ENCODE peak calls at places on chromosomes 2 and 18, in eight cellular contexts. One of them, this sample, is unnamed.

GRCh38 chr2:65554765-65555561 is 122.6 kb upstream of the SPRED2 start:
- DNase-seq in neural progenitor cell: no peak
- DNase-seq in prostate gland: no peak
- DNase-seq in neuronal stem cell: no peak
- DNase-seq in left lung: no peak
- DNase-seq in right cardiac atrium: no peak
- DNase-seq in MM.1S: no peak
- DNase-seq in aorta: no peak
- DNase-seq in this sample: no peak

GRCh38 chr2:141341444-141341843 is 789.4 kb downstream of the LRP1B start:
- DNase-seq in neural progenitor cell: no peak
- DNase-seq in prostate gland: no peak
- DNase-seq in neuronal stem cell: no peak
- DNase-seq in left lung: no peak
- DNase-seq in right cardiac atrium: no peak
- DNase-seq in MM.1S: no peak
- DNase-seq in aorta: no peak
- DNase-seq in this sample: no peak

GRCh38 chr2:240149943-240150784 is 9.7 kb upstream of the OTOS start:
- DNase-seq in neural progenitor cell: peak; percentile 78
- DNase-seq in prostate gland: no peak
- DNase-seq in neuronal stem cell: peak; percentile 46
- DNase-seq in left lung: peak; percentile 71
- DNase-seq in right cardiac atrium: no peak
- DNase-seq in MM.1S: no peak
- DNase-seq in aorta: peak; percentile 32
- DNase-seq in this sample: no peak

GRCh38 chr2:16617282-16618266 is 48.1 kb downstream of the CYRIA start:
- DNase-seq in neural progenitor cell: peak; percentile 65
- DNase-seq in prostate gland: peak; percentile 87
- DNase-seq in neuronal stem cell: peak; percentile 21
- DNase-seq in left lung: no peak
- DNase-seq in right cardiac atrium: no peak
- DNase-seq in MM.1S: no peak
- DNase-seq in aorta: no peak
- DNase-seq in this sample: no peak

GRCh38 chr2:170966648-170967396 is 37.8 kb downstream of the GORASP2 start:
- DNase-seq in neural progenitor cell: peak; percentile 28
- DNase-seq in prostate gland: no peak
- DNase-seq in neuronal stem cell: no peak
- DNase-seq in left lung: no peak
- DNase-seq in right cardiac atrium: no peak
- DNase-seq in MM.1S: no peak
- DNase-seq in aorta: no peak
- DNase-seq in this sample: no peak

GRCh38 chr18:42586603-42587002 is 528.9 kb downstream of the RIT2 start:
- DNase-seq in neural progenitor cell: no peak
- DNase-seq in prostate gland: no peak
- DNase-seq in neuronal stem cell: no peak
- DNase-seq in left lung: no peak
- DNase-seq in right cardiac atrium: no peak
- DNase-seq in MM.1S: no peak
- DNase-seq in aorta: no peak
- DNase-seq in this sample: no peak

GRCh38 chr2:38122344-38122743 is 46.4 kb upstream of the CYP1B1 start:
- DNase-seq in neural progenitor cell: no peak
- DNase-seq in prostate gland: no peak
- DNase-seq in neuronal stem cell: no peak
- DNase-seq in left lung: no peak
- DNase-seq in right cardiac atrium: peak; percentile 83
- DNase-seq in MM.1S: no peak
- DNase-seq in aorta: peak; percentile 58
- DNase-seq in this sample: no peak

GRCh38 chr2:165114345-165114943 is 89.4 kb downstream of the SCN3A start:
- DNase-seq in neural progenitor cell: no peak
- DNase-seq in prostate gland: no peak
- DNase-seq in neuronal stem cell: no peak
- DNase-seq in left lung: no peak
- DNase-seq in right cardiac atrium: no peak
- DNase-seq in MM.1S: no peak
- DNase-seq in aorta: no peak
- DNase-seq in this sample: no peak

GRCh38 chr18:41461058-41461560 is 493.9 kb upstream of the PIK3C3 start:
- DNase-seq in neural progenitor cell: no peak
- DNase-seq in prostate gland: no peak
- DNase-seq in neuronal stem cell: no peak
- DNase-seq in left lung: no peak
- DNase-seq in right cardiac atrium: no peak
- DNase-seq in MM.1S: no peak
- DNase-seq in aorta: no peak
- DNase-seq in this sample: no peak

GRCh38 chr2:19362094-19362649 is 3.7 kb upstream of the OSR1 start:
- DNase-seq in neural progenitor cell: no peak
- DNase-seq in prostate gland: no peak
- DNase-seq in neuronal stem cell: no peak
- DNase-seq in left lung: no peak
- DNase-seq in right cardiac atrium: peak; percentile 22
- DNase-seq in MM.1S: peak; percentile 21
- DNase-seq in aorta: no peak
- DNase-seq in this sample: no peak

GRCh38 chr2:134232868-134233732 is 20.8 kb upstream of the MGAT5 start:
- DNase-seq in neural progenitor cell: no peak
- DNase-seq in prostate gland: no peak
- DNase-seq in neuronal stem cell: no peak
- DNase-seq in left lung: no peak
- DNase-seq in right cardiac atrium: no peak
- DNase-seq in MM.1S: peak; percentile 89
- DNase-seq in aorta: no peak
- DNase-seq in this sample: no peak
- H3K4me1 ChIP-seq in neural progenitor cell: no peaks in the 10 kb centered on the region
- H3K4me1 ChIP-seq in prostate gland: no peaks in the 10 kb centered on the region
- H3K4me1 ChIP-seq in neuronal stem cell: no peaks in the 10 kb centered on the region
- H3K4me1 ChIP-seq in left lung: peaks cover 31% of the 10 kb centered on the region
- H3K4me1 ChIP-seq in right cardiac atrium: peaks cover 18% of the 10 kb centered on the region
- H3K4me1 ChIP-seq in MM.1S: peaks cover 75% of the 10 kb centered on the region
- H3K4me1 ChIP-seq in aorta: peaks cover 3% of the 10 kb centered on the region
- H3K4me1 ChIP-seq in this sample: peaks cover 17% of the 10 kb centered on the region

DNA sequence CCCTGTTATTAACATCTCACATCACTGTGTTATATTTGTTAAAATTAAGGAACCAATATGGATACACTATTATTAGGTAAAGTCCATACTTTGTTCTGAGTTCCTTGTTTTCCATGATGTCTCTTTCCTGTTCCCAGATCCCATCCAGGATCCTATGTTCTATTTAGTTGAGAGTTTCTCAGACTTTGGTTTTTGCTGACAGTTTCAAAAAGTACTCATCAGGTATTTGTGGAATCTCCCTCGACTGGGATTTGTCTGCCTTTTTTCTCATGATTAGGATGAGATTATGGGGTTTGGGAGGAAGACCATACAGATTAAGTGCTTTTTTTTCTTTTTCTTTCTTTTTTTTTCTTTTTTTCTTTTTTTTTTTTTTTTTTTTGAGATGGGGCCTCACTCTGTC is 39.4 kb upstream of the ITM2C start:
- DNase-seq in neural progenitor cell: no peak
- DNase-seq in prostate gland: no peak
- DNase-seq in neuronal stem cell: no peak
- DNase-seq in left lung: no peak
- DNase-seq in right cardiac atrium: no peak
- DNase-seq in MM.1S: no peak
- DNase-seq in aorta: no peak
- DNase-seq in this sample: no peak
- H3K27me3 ChIP-seq in neural progenitor cell: no peaks in the 10 kb centered on the region
- H3K27me3 ChIP-seq in prostate gland: no peaks in the 10 kb centered on the region
- H3K27me3 ChIP-seq in neuronal stem cell: no peaks in the 10 kb centered on the region
- H3K27me3 ChIP-seq in left lung: peaks cover 57% of the 10 kb centered on the region
- H3K27me3 ChIP-seq in right cardiac atrium: no peaks in the 10 kb centered on the region
- H3K27me3 ChIP-seq in MM.1S: no peaks in the 10 kb centered on the region
- H3K27me3 ChIP-seq in aorta: no peaks in the 10 kb centered on the region
- H3K27me3 ChIP-seq in this sample: no peaks in the 10 kb centered on the region

DNA sequence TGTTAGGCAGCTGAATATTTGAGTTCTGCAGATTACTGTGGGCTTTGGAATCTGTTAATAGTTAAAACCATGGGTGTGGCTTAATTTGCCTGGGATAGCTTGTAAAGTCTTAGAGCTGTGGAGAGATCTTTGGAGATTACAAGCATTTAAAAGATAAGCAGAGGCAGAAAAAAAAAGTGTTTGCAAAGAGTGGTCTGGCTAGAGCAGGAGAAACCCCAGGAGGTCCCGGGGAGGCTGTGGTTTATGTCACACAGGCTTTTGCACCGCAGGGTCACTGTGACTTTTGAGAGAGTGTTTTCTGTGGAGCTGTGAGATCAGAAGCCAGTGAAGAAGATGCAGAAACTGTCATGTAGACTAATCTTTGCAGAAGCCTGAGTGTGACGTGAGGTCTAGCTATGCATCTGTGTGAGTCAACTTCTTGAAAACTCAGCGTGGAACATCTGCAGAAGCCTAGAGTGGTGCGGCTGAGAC is 49.0 kb downstream of the SETBP1 start:
- DNase-seq in neural progenitor cell: no peak
- DNase-seq in prostate gland: no peak
- DNase-seq in neuronal stem cell: no peak
- DNase-seq in left lung: no peak
- DNase-seq in right cardiac atrium: no peak
- DNase-seq in MM.1S: no peak
- DNase-seq in aorta: no peak
- DNase-seq in this sample: no peak
- H3K4me1 ChIP-seq in neural progenitor cell: peaks cover 20% of the 10 kb centered on the region
- H3K4me1 ChIP-seq in prostate gland: peaks cover 16% of the 10 kb centered on the region
- H3K4me1 ChIP-seq in neuronal stem cell: peaks cover 32% of the 10 kb centered on the region
- H3K4me1 ChIP-seq in left lung: peaks cover 41% of the 10 kb centered on the region
- H3K4me1 ChIP-seq in right cardiac atrium: peaks cover 4% of the 10 kb centered on the region
- H3K4me1 ChIP-seq in MM.1S: peaks cover 76% of the 10 kb centered on the region
- H3K4me1 ChIP-seq in aorta: no peaks in the 10 kb centered on the region
- H3K4me1 ChIP-seq in this sample: peaks cover 52% of the 10 kb centered on the region

GRCh38 chr18:73707035-73707434 is 440.6 kb downstream of the FBXO15 start:
- DNase-seq in neural progenitor cell: no peak
- DNase-seq in prostate gland: no peak
- DNase-seq in neuronal stem cell: no peak
- DNase-seq in left lung: no peak
- DNase-seq in right cardiac atrium: no peak
- DNase-seq in MM.1S: no peak
- DNase-seq in aorta: no peak
- DNase-seq in this sample: no peak

DNA sequence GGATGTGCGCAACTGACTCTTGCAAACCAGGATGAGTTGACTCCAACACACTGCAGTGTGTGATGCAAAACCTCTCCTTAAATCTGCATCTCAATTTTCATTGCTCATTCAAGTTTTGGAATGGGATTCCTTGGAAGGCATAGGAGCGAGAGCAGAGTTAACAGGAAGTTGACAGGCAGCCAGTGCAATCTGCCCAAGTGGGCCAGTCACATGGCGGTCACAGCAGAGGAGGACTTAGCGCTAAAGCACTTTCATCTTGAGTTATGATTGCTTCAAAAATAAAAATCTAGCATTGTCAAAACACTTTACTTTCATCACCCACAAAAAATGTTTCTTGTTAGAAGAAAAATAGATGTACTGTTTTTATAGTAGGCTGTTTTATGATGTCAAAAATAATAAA is 439.0 kb downstream of the FBXO15 start:
- DNase-seq in neural progenitor cell: no peak
- DNase-seq in prostate gland: no peak
- DNase-seq in neuronal stem cell: no peak
- DNase-seq in left lung: no peak
- DNase-seq in right cardiac atrium: no peak
- DNase-seq in MM.1S: no peak
- DNase-seq in aorta: no peak
- DNase-seq in this sample: no peak
- H3K27me3 ChIP-seq in neural progenitor cell: no peaks in the 10 kb centered on the region
- H3K27me3 ChIP-seq in prostate gland: no peaks in the 10 kb centered on the region
- H3K27me3 ChIP-seq in neuronal stem cell: no peaks in the 10 kb centered on the region
- H3K27me3 ChIP-seq in left lung: no peaks in the 10 kb centered on the region
- H3K27me3 ChIP-seq in right cardiac atrium: no peaks in the 10 kb centered on the region
- H3K27me3 ChIP-seq in MM.1S: no peaks in the 10 kb centered on the region
- H3K27me3 ChIP-seq in aorta: no peaks in the 10 kb centered on the region
- H3K27me3 ChIP-seq in this sample: no peaks in the 10 kb centered on the region

GRCh38 chr18:51010218-51010617 is 19.8 kb upstream of the SMAD4 start:
- DNase-seq in neural progenitor cell: no peak
- DNase-seq in prostate gland: no peak
- DNase-seq in neuronal stem cell: no peak
- DNase-seq in left lung: no peak
- DNase-seq in right cardiac atrium: no peak
- DNase-seq in MM.1S: no peak
- DNase-seq in aorta: no peak
- DNase-seq in this sample: no peak
- H3K4me1 ChIP-seq in neural progenitor cell: peaks cover 12% of the 10 kb centered on the region
- H3K4me1 ChIP-seq in prostate gland: no peaks in the 10 kb centered on the region
- H3K4me1 ChIP-seq in neuronal stem cell: peaks cover 4% of the 10 kb centered on the region
- H3K4me1 ChIP-seq in left lung: peaks cover 4% of the 10 kb centered on the region
- H3K4me1 ChIP-seq in right cardiac atrium: peaks cover 4% of the 10 kb centered on the region
- H3K4me1 ChIP-seq in MM.1S: no peaks in the 10 kb centered on the region
- H3K4me1 ChIP-seq in aorta: no peaks in the 10 kb centered on the region
- H3K4me1 ChIP-seq in this sample: no peaks in the 10 kb centered on the region

GRCh38 chr18:34976534-34976898 is 64.7 kb upstream of the MAPRE2 start:
- DNase-seq in neural progenitor cell: no peak
- DNase-seq in prostate gland: no peak
- DNase-seq in neuronal stem cell: no peak
- DNase-seq in left lung: no peak
- DNase-seq in right cardiac atrium: no peak
- DNase-seq in MM.1S: no peak
- DNase-seq in aorta: no peak
- DNase-seq in this sample: no peak

GRCh38 chr18:34976899-34977786 is 64.1 kb upstream of the MAPRE2 start:
- DNase-seq in neural progenitor cell: peak; percentile 78
- DNase-seq in prostate gland: peak; percentile 56
- DNase-seq in neuronal stem cell: peak; percentile 62
- DNase-seq in left lung: peak; percentile 94
- DNase-seq in right cardiac atrium: peak; percentile 90
- DNase-seq in MM.1S: peak; percentile 84
- DNase-seq in aorta: peak; percentile 89
- DNase-seq in this sample: no peak

GRCh38 chr18:34978533-34978893 is 62.7 kb upstream of the MAPRE2 start:
- DNase-seq in neural progenitor cell: no peak
- DNase-seq in prostate gland: no peak
- DNase-seq in neuronal stem cell: no peak
- DNase-seq in left lung: no peak
- DNase-seq in right cardiac atrium: no peak
- DNase-seq in MM.1S: no peak
- DNase-seq in aorta: no peak
- DNase-seq in this sample: no peak

GRCh38 chr18:34977787-34978532 is 63.3 kb upstream of the MAPRE2 start:
- DNase-seq in neural progenitor cell: peak; percentile 62
- DNase-seq in prostate gland: no peak
- DNase-seq in neuronal stem cell: no peak
- DNase-seq in left lung: peak; percentile 91
- DNase-seq in right cardiac atrium: peak; percentile 70
- DNase-seq in MM.1S: peak; percentile 72
- DNase-seq in aorta: peak; percentile 72
- DNase-seq in this sample: no peak

GRCh38 chr18:34976084-34976483 is 65.1 kb upstream of the MAPRE2 start:
- DNase-seq in neural progenitor cell: peak; percentile 14
- DNase-seq in prostate gland: no peak
- DNase-seq in neuronal stem cell: no peak
- DNase-seq in left lung: no peak
- DNase-seq in right cardiac atrium: peak; percentile 53
- DNase-seq in MM.1S: no peak
- DNase-seq in aorta: peak; percentile 59
- DNase-seq in this sample: no peak
- H3K27me3 ChIP-seq in neural progenitor cell: peaks cover 100% of the 10 kb centered on the region
- H3K27me3 ChIP-seq in prostate gland: no peaks in the 10 kb centered on the region
- H3K27me3 ChIP-seq in neuronal stem cell: peaks cover 15% of the 10 kb centered on the region
- H3K27me3 ChIP-seq in left lung: peaks cover 40% of the 10 kb centered on the region
- H3K27me3 ChIP-seq in right cardiac atrium: no peaks in the 10 kb centered on the region
- H3K27me3 ChIP-seq in MM.1S: no peaks in the 10 kb centered on the region
- H3K27me3 ChIP-seq in aorta: no peaks in the 10 kb centered on the region
- H3K27me3 ChIP-seq in this sample: peaks cover 68% of the 10 kb centered on the region

This sample was measured in RWPE2.